ENCODE peak calls at places on chromosome 11, in four cellular contexts. V, S, J and I are unnamed samples.

GRCh38 chr11:26243426-26243825 is 88.5 kb upstream of the ANO3 start:
- DNase-seq in V (no peak), J (no peak), S (no peak), I (no peak)

GRCh38 chr11:35324981-35325380 is 94.4 kb downstream of the SLC1A2 start:
- DNase-seq in V (no peak), S (no peak), J (no peak), I (no peak)

GRCh38 chr11:68527585-68527984 is 67.0 kb downstream of the PPP6R3 start:
- DNase-seq in V (no peak), S (no peak), J (no peak), I (no peak)

GRCh38 chr11:119051440-119052162 is 5.4 kb downstream of the HYOU1 start:
- DNase-seq in V (no peak), J (peak; percentile 51), S (no peak), I (no peak)

GRCh38 chr11:128720522-128720985 is 26.7 kb downstream of the FLI1 start:
- DNase-seq in V (no peak), J (no peak), S (peak; percentile 50), I (no peak)

GRCh38 chr11:106996691-106997090 is 21.6 kb downstream of the GUCY1A2 start:
- DNase-seq in J (no peak), S (no peak), V (no peak), I (no peak)

GRCh38 chr11:64192429-64192828 is 6.5 kb downstream of the STIP1 start:
- DNase-seq in V (no peak), J (no peak), S (no peak), I (no peak)

GRCh38 chr11:73729594-73730206 is 31.2 kb downstream of the RAB6A start:
- DNase-seq in S (peak; percentile 67), J (no peak), V (peak; percentile 40), I (peak; percentile 25)

GRCh38 chr11:126308271-126308671 is 4.4 kb downstream of the DCPS start:
- DNase-seq in V (no peak), J (no peak), S (no peak), I (no peak)

GRCh38 chr11:65421204-65422103 is 1.1 kb upstream of the NEAT1 start:
- DNase-seq in S (no peak), J (no peak), V (peak; percentile 59), I (peak; percentile 69)
- TF ChIP-seq USF1 in S (peak; percentile 49), J (peak; percentile 54), V (peak; percentile 89), I (peak; percentile 54)

GRCh38 chr11:102564110-102564509 is 33.6 kb upstream of the MMP7 start:
- DNase-seq in J (no peak), S (no peak), V (no peak), I (peak; percentile 8)

GRCh38 chr11:102561636-102562035 is 31.1 kb upstream of the MMP7 start:
- DNase-seq in V (no peak), J (no peak), S (no peak), I (no peak)

GRCh38 chr11:102559839-102560238 is 29.3 kb upstream of the MMP7 start:
- DNase-seq in V (no peak), J (no peak), S (no peak), I (no peak)

GRCh38 chr11:102555091-102555490 is 24.5 kb upstream of the MMP7 start:
- DNase-seq in V (no peak), S (no peak), J (no peak), I (no peak)

DNA sequence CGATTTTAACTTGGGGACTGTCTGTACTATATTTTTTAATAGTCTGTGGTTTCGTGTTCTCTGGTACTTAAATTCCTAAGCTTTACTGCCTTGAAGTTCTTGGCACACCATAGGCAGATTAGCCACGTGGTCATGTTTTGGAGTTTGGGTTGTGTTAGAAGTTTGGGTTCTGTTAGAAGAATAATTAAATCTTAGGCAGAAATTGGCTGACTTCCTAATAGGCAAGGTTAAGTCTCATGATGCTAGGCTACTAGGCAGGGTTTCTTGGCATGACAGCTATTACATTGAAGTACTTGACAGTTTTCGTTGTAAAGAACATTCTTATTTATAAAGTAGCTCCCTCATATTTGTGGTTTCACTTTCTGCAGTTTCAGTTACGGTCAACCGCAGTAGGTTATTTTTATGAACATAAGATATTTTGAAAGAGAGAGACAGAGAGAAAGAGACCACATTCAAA is 30.0 kb upstream of the MMP7 start:
- DNase-seq in V (no peak), J (peak; percentile 84), S (no peak), I (no peak)
- TF ChIP-seq USF1 in V (peak; percentile 36), J (no peak), S (no peak), I (no peak)

GRCh38 chr11:8016396-8016949 is 29.3 kb downstream of the EIF3F start:
- DNase-seq in J (no peak), S (peak; percentile 38), V (no peak), I (no peak)
- TF ChIP-seq USF1 in J (no peak), S (no peak), V (no peak), I (no peak)

GRCh38 chr11:45927332-45927683 is 4.9 kb downstream of the LARGE2 start:
- DNase-seq in J (no peak), S (no peak), V (no peak), I (no peak)
- TF ChIP-seq USF1 in J (no peak), S (no peak), V (no peak), I (no peak)

GRCh38 chr11:17469998-17470397 is 6.6 kb downstream of the ABCC8 start:
- DNase-seq in V (no peak), S (no peak), J (no peak), I (no peak)
- TF ChIP-seq USF1 in V (no peak), S (no peak), J (no peak), I (no peak)

GRCh38 chr11:21289686-21290085 is 620.3 kb downstream of the NELL1 start:
- DNase-seq in S (peak; percentile 21), V (no peak), J (no peak), I (no peak)

GRCh38 chr11:21295508-21295907 is 626.1 kb downstream of the NELL1 start:
- DNase-seq in J (no peak), V (no peak), S (no peak), I (no peak)
- TF ChIP-seq USF1 in J (no peak), V (no peak), S (no peak), I (no peak)

GRCh38 chr11:2140411-2141400 is 1.5 kb upstream of the IGF2 start:
- DNase-seq in S (peak; percentile 55), V (no peak), J (no peak), I (no peak)

GRCh38 chr11:2138436-2139117 is 612 bp downstream of the IGF2 start:
- DNase-seq in V (no peak), J (no peak), S (peak; percentile 42), I (peak; percentile 42)

GRCh38 chr11:2138075-2138435 is 1.1 kb downstream of the IGF2 start:
- DNase-seq in V (peak; percentile 64), S (peak; percentile 43), J (no peak), I (peak; percentile 28)

GRCh38 chr11:2139691-2140337 is 625 bp upstream of the IGF2 start:
- DNase-seq in V (no peak), S (no peak), J (no peak), I (no peak)

GRCh38 chr11:2139118-2139490 is at the start of gene IGF2:
- DNase-seq in J (no peak), V (peak; percentile 84), S (peak; percentile 50), I (peak; percentile 56)
- TF ChIP-seq USF1 in J (no peak), V (no peak), S (no peak), I (no peak)

GRCh38 chr11:14908214-14908880 is 16.3 kb upstream of the CYP2R1 start:
- DNase-seq in J (no peak), V (peak; percentile 55), S (no peak), I (peak; percentile 59)
- TF ChIP-seq USF1 in J (no peak), V (no peak), S (no peak), I (no peak)

DNA sequence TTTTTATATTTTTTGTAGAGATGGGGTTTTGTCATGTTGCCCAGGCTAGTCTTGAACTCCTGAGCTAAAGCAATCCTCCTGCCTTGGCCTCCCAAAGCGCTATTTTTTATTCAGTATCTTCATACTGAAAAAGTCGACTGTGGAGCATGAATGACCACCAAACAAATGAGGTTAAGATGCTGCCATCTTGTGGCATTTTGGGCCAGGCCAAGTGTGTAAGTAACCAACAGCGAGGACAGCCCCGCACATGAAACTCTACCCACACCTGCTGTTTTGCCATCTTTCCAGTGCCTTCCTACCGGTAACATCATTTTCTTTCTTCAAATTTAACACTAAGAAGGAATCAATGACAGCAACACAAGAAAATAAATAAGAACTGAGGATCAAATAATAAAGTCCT is 32.2 kb upstream of the AQP11 start:
- DNase-seq in J (no peak), S (peak; percentile 53), V (peak; percentile 26), I (peak; percentile 38)
- TF ChIP-seq USF1 in J (no peak), S (no peak), V (no peak), I (no peak)

GRCh38 chr11:34182425-34182824 is 77.0 kb downstream of the NAT10 start:
- DNase-seq in J (no peak), S (no peak), V (no peak), I (no peak)
- TF ChIP-seq USF1 in J (no peak), S (no peak), V (no peak), I (no peak)